ENCODE peak calls at places on chromosomes 12 and 14, in six cellular contexts. J, T, N, V, X and P are unnamed samples.

GRCh38 chr14:68291820-68292219 is 472.2 kb downstream of the RAD51B start:
- DNase-seq in X (peak), J (no peak), V (no peak), T (no peak), N (no peak), P (no peak)

GRCh38 chr14:20332386-20332945 is 613 bp downstream of the CCNB1IP1 start:
- DNase-seq in V (peak), N (no peak), T (no peak), X (peak), J (no peak), P (no peak)

GRCh38 chr14:29215853-29216252 is 449.3 kb downstream of the FOXG1 start:
- DNase-seq in T (no peak), X (no peak), N (peak), J (no peak), V (no peak), P (no peak)

GRCh38 chr12:42584539-42585174 is 4.9 kb downstream of the PRICKLE1 start:
- DNase-seq in N (peak), T (no peak), V (no peak), X (no peak), J (no peak), P (no peak)

GRCh38 chr14:69043007-69043444 is 63.9 kb upstream of the ACTN1 start:
- DNase-seq in T (no peak), N (no peak), X (no peak), V (no peak), J (no peak), P (peak)

GRCh38 chr12:27555928-27556778 is 32.1 kb downstream of the PPFIBP1 start:
- DNase-seq in X (no peak), N (peak), V (no peak), T (no peak), J (no peak), P (no peak)

GRCh38 chr14:57299511-57299910 is 30.7 kb downstream of the AP5M1 start:
- DNase-seq in V (no peak), J (no peak), T (no peak), X (no peak), N (no peak), P (no peak)

GRCh38 chr12:43113153-43113552 is 438.9 kb downstream of the ADAMTS20 start:
- DNase-seq in N (no peak), X (no peak), J (no peak), T (no peak), V (no peak), P (peak)

GRCh38 chr12:79082595-79082994 is 218.0 kb downstream of the SYT1 start:
- DNase-seq in N (no peak), V (no peak), J (no peak), X (no peak), T (no peak), P (no peak)

GRCh38 chr12:43858991-43859390 is 23.1 kb downstream of the TMEM117 start:
- DNase-seq in V (no peak), T (no peak), X (no peak), N (no peak), J (no peak), P (no peak)

GRCh38 chr12:75722714-75723200 is 211.3 kb upstream of the KRR1 start:
- DNase-seq in T (peak), X (peak), J (peak), N (peak), V (peak), P (peak)

GRCh38 chr14:101192661-101193000 is 289.1 kb upstream of the RTL1 start:
- DNase-seq in T (no peak), V (no peak), N (no peak), X (no peak), J (no peak), P (no peak)

GRCh38 chr12:133251732-133252131 is 16.1 kb upstream of the ANHX start:
- DNase-seq in V (no peak), J (no peak), N (no peak), X (no peak), T (no peak), P (no peak)

GRCh38 chr12:71610036-71610795 is 53.4 kb downstream of the ZFC3H1 start:
- DNase-seq in J (no peak), N (no peak), V (no peak), T (no peak), X (no peak), P (no peak)

DNA sequence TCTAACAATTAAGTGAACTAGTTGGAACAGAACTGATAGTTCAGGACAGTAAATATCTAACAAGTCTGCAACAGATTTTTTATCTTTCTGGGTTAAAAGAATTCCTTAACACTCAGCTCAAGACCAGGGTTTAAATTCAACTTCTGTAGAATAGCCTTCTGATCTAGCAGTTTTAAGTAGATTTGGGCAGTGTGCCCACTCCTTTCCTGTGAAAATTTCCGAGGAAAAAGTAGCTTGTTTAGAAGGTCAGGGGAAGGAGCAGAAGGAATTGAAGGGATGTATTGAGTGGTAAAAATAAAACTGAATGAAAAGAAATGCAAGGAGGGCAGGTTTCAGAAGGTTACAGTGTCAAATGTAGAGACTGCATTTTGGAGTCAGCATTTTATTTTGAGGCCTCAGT is 45.8 kb downstream of the ATL1 start:
- DNase-seq in X (no peak), V (no peak), J (no peak), T (no peak), N (peak), P (no peak)
- TF ChIP-seq MYC in X (no peak), V (no peak), J (no peak), T (no peak), N (no peak), P (no peak)

GRCh38 chr14:51989293-51990234 is at the start of gene RTRAF:
- DNase-seq in J (peak), N (peak), V (peak), T (peak), X (peak), P (peak)
- TF ChIP-seq POLR2A in J (peak), N (peak), V (peak), T (peak), X (peak), P (peak)

DNA sequence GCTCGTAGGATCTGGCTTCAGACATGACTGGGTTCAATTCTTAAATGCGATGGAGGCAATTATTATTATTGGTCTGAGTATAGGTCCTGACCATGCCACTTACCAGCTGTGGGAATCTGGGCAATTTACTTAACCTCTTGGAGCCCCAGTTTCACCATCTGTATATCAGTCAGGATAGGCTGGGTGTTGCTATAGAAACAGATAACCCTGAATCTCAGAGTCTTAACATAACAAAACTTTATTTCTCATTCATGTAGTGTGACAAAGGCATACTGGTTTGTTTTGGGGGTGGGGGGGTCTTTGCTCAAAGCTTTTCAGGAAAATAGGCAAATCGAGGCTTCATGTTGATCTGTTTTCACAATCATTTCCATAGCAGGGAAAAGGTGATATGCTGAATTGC is 199.6 kb upstream of the SRRM4 start:
- DNase-seq in J (no peak), T (no peak), X (no peak), N (no peak), V (no peak), P (no peak)
- H3K4me3 ChIP-seq in J (no peak), T (no peak), X (no peak), N (no peak), V (no peak), P (no peak)

GRCh38 chr14:99508896-99509629 is 27.9 kb downstream of the CCNK start:
- DNase-seq in J (no peak), T (no peak), V (peak), N (no peak), X (no peak), P (no peak)
- TF ChIP-seq MYC in J (no peak), T (no peak), V (no peak), N (no peak), X (no peak), P (no peak)

GRCh38 chr14:49598479-49599301 is at the start of gene LRR1:
- DNase-seq in N (peak), J (peak), T (peak), X (peak), V (peak), P (peak)
- TF ChIP-seq POLR2A in N (peak), J (peak), T (peak), X (peak), V (peak), P (peak)